ENCODE peak calls at places on chromosomes 6 and 20, in five cellular contexts. H is HS-27A, P is cardiac muscle cell, Q is psoas muscle, G is GM20000. B is an unnamed sample.

GRCh38 chr6:26129656-26130055 is 42.4 kb downstream of the HFE start:
- DNase-seq in H (no peak), P (no peak), Q (no peak), G (no peak), B (no peak)

GRCh38 chr20:52321396-52321795 is 129.8 kb upstream of the ZFP64 start:
- DNase-seq in H (no peak), P (no peak), Q (no peak), G (no peak), B (no peak)

GRCh38 chr6:10800810-10801209 is 37.5 kb downstream of the MAK start:
- DNase-seq in H (no peak), P (no peak), Q (no peak), G (no peak), B (no peak)

GRCh38 chr6:125636671-125637070 is 112.8 kb upstream of the HEY2 start:
- DNase-seq in H (no peak), P (no peak), Q (no peak), G (no peak), B (no peak)

GRCh38 chr20:46330831-46331371 is 22.6 kb upstream of the CDH22 start:
- DNase-seq in H (no peak), P (no peak), Q (no peak), G (no peak), B (no peak)

GRCh38 chr6:100103936-100104335 is 109.9 kb upstream of the MCHR2 start:
- DNase-seq in H (no peak), P (no peak), Q (no peak), G (no peak), B (no peak)

GRCh38 chr6:45681860-45682488 is 304.2 kb upstream of the SUPT3H start:
- DNase-seq in H (no peak), P (no peak), Q (no peak), G (peak; percentile 83), B (no peak)

GRCh38 chr6:144989319-144990099 is 704.4 kb downstream of the UTRN start:
- DNase-seq in H (no peak), P (no peak), Q (no peak), G (no peak), B (no peak)

GRCh38 chr6:37514377-37514776 is 14.7 kb upstream of the CCDC167 start:
- DNase-seq in H (no peak), P (no peak), Q (no peak), G (no peak), B (no peak)

GRCh38 chr20:43681468-43681942 is 14.6 kb downstream of the MYBL2 start:
- DNase-seq in H (no peak), P (peak; percentile 30), Q (no peak), G (peak; percentile 32), B (peak; percentile 23)

GRCh38 chr6:30326446-30327231 is at the start of gene TRIM39:
- DNase-seq in H (peak; percentile 56), P (peak; percentile 88), Q (peak; percentile 93), G (peak; percentile 92), B (peak; percentile 61)

GRCh38 chr20:57999465-58000111 is 228.9 kb downstream of the ANKRD60 start:
- DNase-seq in H (no peak), P (no peak), Q (no peak), G (no peak), B (peak; percentile 22)

GRCh38 chr6:16276991-16277981 is 38.9 kb downstream of the GMPR start:
- DNase-seq in H (peak; percentile 82), P (peak; percentile 92), Q (peak; percentile 95), G (no peak), B (peak; percentile 75)

GRCh38 chr6:167448378-167448777 is 123.5 kb downstream of the TTLL2 start:
- DNase-seq in H (no peak), P (no peak), Q (no peak), G (no peak), B (no peak)

GRCh38 chr6:83432626-83433025 is 1.8 kb upstream of the ME1 start:
- DNase-seq in H (no peak), P (no peak), Q (no peak), G (no peak), B (no peak)

GRCh38 chr6:38307730-38308129 is 332.0 kb downstream of the BTBD9 start:
- DNase-seq in H (no peak), P (no peak), Q (no peak), G (peak; percentile 32), B (no peak)

GRCh38 chr6:15510121-15510520 is 152.7 kb downstream of the DTNBP1 start:
- DNase-seq in H (no peak), P (no peak), Q (no peak), G (no peak), B (no peak)

GRCh38 chr20:53844259-53844658 is 226.1 kb downstream of the BCAS1 start:
- DNase-seq in H (no peak), P (no peak), Q (no peak), G (no peak), B (no peak)

GRCh38 chr6:21748343-21749063 is 155.0 kb downstream of the SOX4 start:
- DNase-seq in H (no peak), P (no peak), Q (no peak), G (no peak), B (no peak)

GRCh38 chr6:34143884-34144580 is 1.9 kb downstream of the GRM4 start:
- DNase-seq in H (no peak), P (peak; percentile 81), Q (peak; percentile 65), G (peak; percentile 61), B (peak; percentile 23)

GRCh38 chr20:44089987-44090674 is 96.9 kb downstream of the JPH2 start:
- DNase-seq in H (no peak), P (no peak), Q (no peak), G (no peak), B (no peak)

GRCh38 chr6:125314019-125314581 is 12.3 kb upstream of the HDDC2 start:
- DNase-seq in H (no peak), P (peak; percentile 81), Q (peak; percentile 67), G (peak; percentile 50), B (peak; percentile 79)

GRCh38 chr6:94341173-94341572 is 921.8 kb upstream of the EPHA7 start:
- DNase-seq in H (no peak), P (no peak), Q (no peak), G (no peak), B (no peak)

GRCh38 chr6:135667694-135668455 is 170.3 kb upstream of the AHI1 start:
- DNase-seq in H (no peak), P (peak; percentile 5), Q (peak; percentile 47), G (no peak), B (no peak)

GRCh38 chr6:77368660-77369313 is 94.5 kb downstream of the HTR1B start:
- DNase-seq in H (peak; percentile 11), P (peak; percentile 40), Q (peak; percentile 57), G (no peak), B (no peak)

GRCh38 chr20:9059931-9060330 is 9.0 kb upstream of the PLCB4 start:
- DNase-seq in H (no peak), P (no peak), Q (no peak), G (no peak), B (no peak)

GRCh38 chr6:33742837-33743236 is 3.9 kb downstream of the IP6K3 start:
- DNase-seq in H (no peak), P (no peak), Q (no peak), G (no peak), B (no peak)

GRCh38 chr6:12605888-12606345 is 110.7 kb upstream of the PHACTR1 start:
- DNase-seq in H (peak; percentile 59), P (peak; percentile 76), Q (no peak), G (peak; percentile 32), B (peak; percentile 82)

GRCh38 chr6:113756290-113756665 is 100.9 kb upstream of the MARCKS start:
- DNase-seq in H (no peak), P (no peak), Q (no peak), G (no peak), B (no peak)

GRCh38 chr20:40931348-40932044 is 97.1 kb upstream of the TOP1 start:
- DNase-seq in H (no peak), P (no peak), Q (no peak), G (no peak), B (peak; percentile 76)

GRCh38 chr6:1821188-1822183 is 211.8 kb downstream of the FOXC1 start:
- DNase-seq in H (no peak), P (no peak), Q (no peak), G (no peak), B (no peak)

GRCh38 chr20:59580208-59580980 is 23.9 kb upstream of the PHACTR3 start:
- DNase-seq in H (no peak), P (no peak), Q (no peak), G (no peak), B (no peak)

GRCh38 chr20:63223121-63223825 is 7.3 kb upstream of the YTHDF1 start:
- DNase-seq in H (peak; percentile 20), P (peak; percentile 62), Q (no peak), G (peak; percentile 69), B (peak; percentile 48)

B was measured in Kasumi-1.